ENCODE peak calls at places on chromosomes 1 and 21, in seven cellular contexts. One of them, this sample, is unnamed.

GRCh38 chr1:226664413-226665101 is 74.5 kb downstream of the ITPKB start:
- DNase-seq in IMR-90: peak; percentile 94
- DNase-seq in CD8-positive, alpha-beta T cell: no peak
- DNase-seq in psoas muscle: peak; percentile 51
- DNase-seq in PC-3: peak; percentile 87
- DNase-seq in PC-9: no peak
- DNase-seq in right atrium auricular region: peak; percentile 80
- DNase-seq in this sample: no peak

GRCh38 chr1:83692524-83693336 is 306.2 kb downstream of the TTLL7 start:
- DNase-seq in IMR-90: peak; percentile 0
- DNase-seq in CD8-positive, alpha-beta T cell: peak; percentile 54
- DNase-seq in psoas muscle: no peak
- DNase-seq in PC-3: peak; percentile 16
- DNase-seq in PC-9: peak; percentile 21
- DNase-seq in right atrium auricular region: no peak
- DNase-seq in this sample: peak; percentile 31

GRCh38 chr1:64608651-64609048 is 136.2 kb upstream of the RAVER2 start:
- DNase-seq in IMR-90: no peak
- DNase-seq in CD8-positive, alpha-beta T cell: no peak
- DNase-seq in psoas muscle: no peak
- DNase-seq in PC-3: no peak
- DNase-seq in PC-9: no peak
- DNase-seq in right atrium auricular region: no peak
- DNase-seq in this sample: no peak

GRCh38 chr1:215321802-215322201 is 239.3 kb downstream of the KCNK2 start:
- DNase-seq in IMR-90: no peak
- DNase-seq in CD8-positive, alpha-beta T cell: no peak
- DNase-seq in psoas muscle: no peak
- DNase-seq in PC-3: no peak
- DNase-seq in PC-9: no peak
- DNase-seq in right atrium auricular region: no peak
- DNase-seq in this sample: no peak

GRCh38 chr1:207115269-207115668 is 11.2 kb downstream of the C4BPA start:
- DNase-seq in IMR-90: no peak
- DNase-seq in CD8-positive, alpha-beta T cell: no peak
- DNase-seq in psoas muscle: no peak
- DNase-seq in PC-3: no peak
- DNase-seq in PC-9: no peak
- DNase-seq in right atrium auricular region: no peak
- DNase-seq in this sample: no peak

GRCh38 chr1:97138515-97139032 is 417.0 kb downstream of the PTBP2 start:
- DNase-seq in IMR-90: no peak
- DNase-seq in CD8-positive, alpha-beta T cell: no peak
- DNase-seq in psoas muscle: no peak
- DNase-seq in PC-3: no peak
- DNase-seq in PC-9: no peak
- DNase-seq in right atrium auricular region: no peak
- DNase-seq in this sample: no peak

GRCh38 chr1:20787100-20787774 is at the start of gene HP1BP3:
- DNase-seq in IMR-90: peak; percentile 62
- DNase-seq in CD8-positive, alpha-beta T cell: peak; percentile 93
- DNase-seq in psoas muscle: peak; percentile 86
- DNase-seq in PC-3: peak; percentile 53
- DNase-seq in PC-9: peak; percentile 78
- DNase-seq in right atrium auricular region: peak; percentile 64
- DNase-seq in this sample: peak; percentile 93

GRCh38 chr1:177567393-177567792 is 396.6 kb downstream of the BRINP2 start:
- DNase-seq in IMR-90: peak; percentile 8
- DNase-seq in CD8-positive, alpha-beta T cell: no peak
- DNase-seq in psoas muscle: no peak
- DNase-seq in PC-3: peak; percentile 34
- DNase-seq in PC-9: no peak
- DNase-seq in right atrium auricular region: no peak
- DNase-seq in this sample: no peak

GRCh38 chr21:45472445-45473365 is 67.7 kb downstream of the COL18A1 start:
- DNase-seq in IMR-90: no peak
- DNase-seq in CD8-positive, alpha-beta T cell: no peak
- DNase-seq in psoas muscle: no peak
- DNase-seq in PC-3: no peak
- DNase-seq in PC-9: no peak
- DNase-seq in right atrium auricular region: no peak
- DNase-seq in this sample: no peak

GRCh38 chr1:210027994-210028393 is 90.0 kb downstream of the SYT14 start:
- DNase-seq in IMR-90: no peak
- DNase-seq in CD8-positive, alpha-beta T cell: no peak
- DNase-seq in psoas muscle: no peak
- DNase-seq in PC-3: no peak
- DNase-seq in PC-9: no peak
- DNase-seq in right atrium auricular region: no peak
- DNase-seq in this sample: no peak

GRCh38 chr1:165116732-165117131 is 239.8 kb downstream of the LMX1A start:
- DNase-seq in IMR-90: peak; percentile 56
- DNase-seq in CD8-positive, alpha-beta T cell: no peak
- DNase-seq in psoas muscle: no peak
- DNase-seq in PC-3: peak; percentile 97
- DNase-seq in PC-9: no peak
- DNase-seq in right atrium auricular region: no peak
- DNase-seq in this sample: no peak

GRCh38 chr21:31988492-31989285 is 115.9 kb downstream of the HUNK start:
- DNase-seq in IMR-90: peak; percentile 32
- DNase-seq in CD8-positive, alpha-beta T cell: no peak
- DNase-seq in psoas muscle: no peak
- DNase-seq in PC-3: no peak
- DNase-seq in PC-9: no peak
- DNase-seq in right atrium auricular region: no peak
- DNase-seq in this sample: no peak

GRCh38 chr1:182175340-182176068 is 114.0 kb upstream of the ZNF648 start:
- DNase-seq in IMR-90: no peak
- DNase-seq in CD8-positive, alpha-beta T cell: no peak
- DNase-seq in psoas muscle: no peak
- DNase-seq in PC-3: peak; percentile 90
- DNase-seq in PC-9: peak; percentile 37
- DNase-seq in right atrium auricular region: peak; percentile 63
- DNase-seq in this sample: no peak

GRCh38 chr21:36200089-36200561 is 43.5 kb downstream of the DOP1B start:
- DNase-seq in IMR-90: no peak
- DNase-seq in CD8-positive, alpha-beta T cell: no peak
- DNase-seq in psoas muscle: peak; percentile 23
- DNase-seq in PC-3: no peak
- DNase-seq in PC-9: no peak
- DNase-seq in right atrium auricular region: no peak
- DNase-seq in this sample: no peak

GRCh38 chr1:151311589-151312331 is 15.5 kb downstream of the PI4KB start:
- DNase-seq in IMR-90: peak; percentile 100
- DNase-seq in CD8-positive, alpha-beta T cell: no peak
- DNase-seq in psoas muscle: peak; percentile 84
- DNase-seq in PC-3: peak; percentile 100
- DNase-seq in PC-9: peak; percentile 78
- DNase-seq in right atrium auricular region: peak; percentile 94
- DNase-seq in this sample: no peak

DNA sequence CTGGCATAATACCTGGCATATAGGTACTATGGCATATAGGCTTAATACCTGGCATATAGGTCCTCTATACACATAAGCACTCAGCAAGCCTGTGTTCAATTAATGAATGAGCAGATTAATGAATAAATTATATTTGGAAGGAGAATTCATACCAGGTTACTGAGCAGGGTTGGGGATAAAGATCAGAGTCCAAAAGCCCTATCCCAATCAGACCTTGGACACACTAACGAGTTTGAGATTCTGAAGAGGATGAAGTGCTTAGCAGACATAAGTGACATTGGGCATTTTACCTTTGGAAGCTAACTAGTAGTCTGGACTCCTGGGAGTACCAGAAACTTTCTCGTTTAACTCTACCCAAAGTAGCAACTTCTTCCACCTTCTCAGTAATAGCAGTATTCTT is 63.3 kb upstream of the ARHGAP29 start:
- DNase-seq in IMR-90: no peak
- DNase-seq in CD8-positive, alpha-beta T cell: no peak
- DNase-seq in psoas muscle: no peak
- DNase-seq in PC-3: no peak
- DNase-seq in PC-9: no peak
- DNase-seq in right atrium auricular region: no peak
- DNase-seq in this sample: no peak
- H3K4me1 ChIP-seq in IMR-90: peaks cover 10% of the 10 kb centered on the region
- H3K4me1 ChIP-seq in CD8-positive, alpha-beta T cell: no peaks in the 10 kb centered on the region
- H3K4me1 ChIP-seq in psoas muscle: peaks cover 24% of the 10 kb centered on the region
- H3K4me1 ChIP-seq in PC-3: peaks cover 72% of the 10 kb centered on the region
- H3K4me1 ChIP-seq in PC-9: peaks cover 61% of the 10 kb centered on the region
- H3K4me1 ChIP-seq in right atrium auricular region: peaks cover 29% of the 10 kb centered on the region
- H3K4me1 ChIP-seq in this sample: no peaks in the 10 kb centered on the region

GRCh38 chr1:87949711-87950110 is 621.0 kb downstream of the LMO4 start:
- DNase-seq in IMR-90: no peak
- DNase-seq in CD8-positive, alpha-beta T cell: no peak
- DNase-seq in psoas muscle: no peak
- DNase-seq in PC-3: no peak
- DNase-seq in PC-9: no peak
- DNase-seq in right atrium auricular region: no peak
- DNase-seq in this sample: no peak

GRCh38 chr1:87953732-87954344 is 625.2 kb downstream of the LMO4 start:
- DNase-seq in IMR-90: peak; percentile 79
- DNase-seq in CD8-positive, alpha-beta T cell: peak; percentile 67
- DNase-seq in psoas muscle: peak; percentile 33
- DNase-seq in PC-3: peak; percentile 79
- DNase-seq in PC-9: peak; percentile 48
- DNase-seq in right atrium auricular region: peak; percentile 68
- DNase-seq in this sample: peak; percentile 9

GRCh38 chr1:87951852-87952251 is 623.2 kb downstream of the LMO4 start:
- DNase-seq in IMR-90: peak; percentile 47
- DNase-seq in CD8-positive, alpha-beta T cell: no peak
- DNase-seq in psoas muscle: no peak
- DNase-seq in PC-3: no peak
- DNase-seq in PC-9: no peak
- DNase-seq in right atrium auricular region: no peak
- DNase-seq in this sample: no peak

GRCh38 chr1:87953109-87953508 is 624.4 kb downstream of the LMO4 start:
- DNase-seq in IMR-90: no peak
- DNase-seq in CD8-positive, alpha-beta T cell: no peak
- DNase-seq in psoas muscle: no peak
- DNase-seq in PC-3: no peak
- DNase-seq in PC-9: no peak
- DNase-seq in right atrium auricular region: no peak
- DNase-seq in this sample: no peak

DNA sequence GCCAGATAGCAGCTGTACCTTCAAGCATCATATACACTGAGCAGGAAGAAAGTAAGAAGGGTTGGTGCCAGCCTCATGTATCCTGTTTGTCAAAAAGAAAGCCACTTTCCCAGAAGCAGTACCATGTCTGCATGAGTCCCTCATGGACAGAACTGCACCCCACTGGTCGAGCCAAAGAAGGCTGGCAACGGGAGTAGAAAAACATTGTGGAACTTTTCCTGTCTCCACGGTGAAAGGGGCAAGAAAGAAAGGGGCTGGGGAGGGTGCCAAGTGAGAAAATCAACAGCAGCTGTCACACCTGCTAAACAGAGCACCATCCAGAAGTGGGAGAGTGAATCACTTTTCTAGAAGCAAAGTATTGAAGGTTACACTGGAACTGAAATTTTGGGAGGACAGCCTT is 621.7 kb downstream of the LMO4 start:
- DNase-seq in IMR-90: no peak
- DNase-seq in CD8-positive, alpha-beta T cell: no peak
- DNase-seq in psoas muscle: no peak
- DNase-seq in PC-3: no peak
- DNase-seq in PC-9: no peak
- DNase-seq in right atrium auricular region: no peak
- DNase-seq in this sample: no peak
- H3K4me3 ChIP-seq in IMR-90: no peak overlapping the region
- H3K4me3 ChIP-seq in CD8-positive, alpha-beta T cell: no peak overlapping the region
- H3K4me3 ChIP-seq in psoas muscle: no peak overlapping the region
- H3K4me3 ChIP-seq in PC-3: no peak overlapping the region
- H3K4me3 ChIP-seq in PC-9: no peak overlapping the region
- H3K4me3 ChIP-seq in right atrium auricular region: no peak overlapping the region
- H3K4me3 ChIP-seq in this sample: no peak overlapping the region

GRCh38 chr1:91013302-91013701 is 8.5 kb downstream of the ZNF644 start:
- DNase-seq in IMR-90: no peak
- DNase-seq in CD8-positive, alpha-beta T cell: no peak
- DNase-seq in psoas muscle: no peak
- DNase-seq in PC-3: no peak
- DNase-seq in PC-9: no peak
- DNase-seq in right atrium auricular region: no peak
- DNase-seq in this sample: no peak

GRCh38 chr1:91015794-91016550 is 5.9 kb downstream of the ZNF644 start:
- DNase-seq in IMR-90: peak; percentile 42
- DNase-seq in CD8-positive, alpha-beta T cell: no peak
- DNase-seq in psoas muscle: no peak
- DNase-seq in PC-3: peak; percentile 97
- DNase-seq in PC-9: no peak
- DNase-seq in right atrium auricular region: no peak
- DNase-seq in this sample: no peak

GRCh38 chr1:91018006-91018405 is 3.8 kb downstream of the ZNF644 start:
- DNase-seq in IMR-90: no peak
- DNase-seq in CD8-positive, alpha-beta T cell: no peak
- DNase-seq in psoas muscle: no peak
- DNase-seq in PC-3: peak; percentile 38
- DNase-seq in PC-9: no peak
- DNase-seq in right atrium auricular region: no peak
- DNase-seq in this sample: peak; percentile 32

GRCh38 chr1:91014475-91014874 is 7.4 kb downstream of the ZNF644 start:
- DNase-seq in IMR-90: no peak
- DNase-seq in CD8-positive, alpha-beta T cell: no peak
- DNase-seq in psoas muscle: no peak
- DNase-seq in PC-3: peak; percentile 81
- DNase-seq in PC-9: no peak
- DNase-seq in right atrium auricular region: no peak
- DNase-seq in this sample: no peak

DNA sequence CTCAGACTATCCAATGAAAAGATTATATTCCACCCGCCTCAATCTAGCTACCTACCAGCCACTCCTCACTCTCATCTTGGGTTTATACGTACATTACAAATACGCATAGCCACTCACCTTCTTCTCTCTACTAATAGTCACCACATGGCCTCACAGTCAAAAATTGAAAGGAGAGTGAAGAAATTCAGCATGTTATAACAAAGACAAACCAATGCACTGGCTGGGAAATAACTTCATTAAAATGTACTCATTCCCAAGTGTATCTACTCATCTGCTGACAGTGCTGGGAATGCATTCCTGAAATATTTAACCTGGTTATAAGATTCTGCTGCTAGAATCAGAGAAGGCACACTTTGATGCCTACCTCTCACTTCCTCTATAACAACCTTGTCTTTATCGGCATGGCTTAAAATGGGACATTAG is 6.5 kb downstream of the ZNF644 start:
- DNase-seq in IMR-90: no peak
- DNase-seq in CD8-positive, alpha-beta T cell: no peak
- DNase-seq in psoas muscle: no peak
- DNase-seq in PC-3: peak; percentile 42
- DNase-seq in PC-9: no peak
- DNase-seq in right atrium auricular region: no peak
- DNase-seq in this sample: no peak
- H3K27ac ChIP-seq in IMR-90: no peak overlapping the region
- H3K27ac ChIP-seq in CD8-positive, alpha-beta T cell: no peak overlapping the region
- H3K27ac ChIP-seq in psoas muscle: no peak overlapping the region
- H3K27ac ChIP-seq in PC-3: peak overlapping the region; percentile 73
- H3K27ac ChIP-seq in PC-9: no peak overlapping the region
- H3K27ac ChIP-seq in right atrium auricular region: no peak overlapping the region
- H3K27ac ChIP-seq in this sample: no peak overlapping the region

DNA sequence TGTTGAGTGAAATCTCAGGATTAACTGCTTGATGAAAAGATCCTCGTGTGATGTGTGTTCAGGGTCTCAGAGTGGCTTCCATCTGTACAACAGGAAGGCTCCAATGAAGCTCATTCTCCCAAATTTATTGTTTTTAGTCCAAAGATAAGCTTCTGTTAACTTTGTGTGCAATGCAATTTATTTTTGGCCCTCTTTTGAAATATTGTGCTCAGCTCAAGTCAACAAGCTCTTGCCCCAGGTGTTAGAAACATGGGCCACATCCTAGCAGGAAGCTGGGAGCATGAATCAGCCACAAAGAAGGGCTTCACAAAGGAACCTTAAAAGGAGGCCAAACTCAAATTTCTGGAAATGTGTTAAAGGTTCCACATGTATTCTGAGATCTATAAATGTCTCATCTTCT is 135.7 kb downstream of the PCP4 start:
- DNase-seq in IMR-90: no peak
- DNase-seq in CD8-positive, alpha-beta T cell: no peak
- DNase-seq in psoas muscle: no peak
- DNase-seq in PC-3: no peak
- DNase-seq in PC-9: no peak
- DNase-seq in right atrium auricular region: no peak
- DNase-seq in this sample: no peak
- H3K4me1 ChIP-seq in IMR-90: no peaks in the 10 kb centered on the region
- H3K4me1 ChIP-seq in CD8-positive, alpha-beta T cell: no peaks in the 10 kb centered on the region
- H3K4me1 ChIP-seq in psoas muscle: no peaks in the 10 kb centered on the region
- H3K4me1 ChIP-seq in PC-3: no peaks in the 10 kb centered on the region
- H3K4me1 ChIP-seq in PC-9: no peaks in the 10 kb centered on the region
- H3K4me1 ChIP-seq in right atrium auricular region: no peaks in the 10 kb centered on the region
- H3K4me1 ChIP-seq in this sample: no peaks in the 10 kb centered on the region

This sample was measured in naive thymus-derived CD4-positive, alpha-beta T cell.